ENCODE peak calls at places on chromosomes 7 and 10, in four cellular contexts. One of them, this sample, is unnamed.

GRCh38 chr7:151011097-151011409 is 13.2 kb downstream of the ATG9B start:
- DNase-seq in GM12878: no peak
- DNase-seq in A549: no peak
- DNase-seq in HepG2: no peak
- DNase-seq in this sample: no peak

GRCh38 chr10:114068054-114068707 is 24.5 kb downstream of the ADRB1 start:
- DNase-seq in GM12878: no peak
- DNase-seq in A549: no peak
- DNase-seq in HepG2: no peak
- DNase-seq in this sample: no peak

GRCh38 chr7:114317450-114318098 is 97.0 kb upstream of the FOXP2 start:
- DNase-seq in GM12878: no peak
- DNase-seq in A549: no peak
- DNase-seq in HepG2: no peak
- DNase-seq in this sample: no peak

GRCh38 chr10:8453587-8453986 is 399.1 kb downstream of the GATA3 start:
- DNase-seq in GM12878: no peak
- DNase-seq in A549: no peak
- DNase-seq in HepG2: no peak
- DNase-seq in this sample: no peak

GRCh38 chr10:124589491-124590006 is 127.9 kb downstream of the LHPP start:
- DNase-seq in GM12878: no peak
- DNase-seq in A549: no peak
- DNase-seq in HepG2: peak
- DNase-seq in this sample: peak

GRCh38 chr10:116470768-116471415 is 43.2 kb downstream of the PNLIPRP3 start:
- DNase-seq in GM12878: no peak
- DNase-seq in A549: peak
- DNase-seq in HepG2: peak
- DNase-seq in this sample: peak

GRCh38 chr10:112810651-112811215 is 139.3 kb upstream of the TCF7L2 start:
- DNase-seq in GM12878: no peak
- DNase-seq in A549: no peak
- DNase-seq in HepG2: no peak
- DNase-seq in this sample: no peak

GRCh38 chr7:94080551-94080950 is 76.4 kb upstream of the BET1 start:
- DNase-seq in GM12878: no peak
- DNase-seq in A549: no peak
- DNase-seq in HepG2: no peak
- DNase-seq in this sample: no peak

GRCh38 chr10:71740069-71740468 is 20.5 kb upstream of the C10orf105 start:
- DNase-seq in GM12878: no peak
- DNase-seq in A549: no peak
- DNase-seq in HepG2: no peak
- DNase-seq in this sample: no peak

GRCh38 chr7:83337050-83337449 is 174.4 kb upstream of the PCLO start:
- DNase-seq in GM12878: no peak
- DNase-seq in A549: no peak
- DNase-seq in HepG2: no peak
- DNase-seq in this sample: no peak

GRCh38 chr10:110865184-110865803 is 6.4 kb upstream of the PDCD4 start:
- DNase-seq in GM12878: no peak
- DNase-seq in A549: no peak
- DNase-seq in HepG2: no peak
- DNase-seq in this sample: no peak

GRCh38 chr10:128050117-128050516 is 76.1 kb downstream of the MKI67 start:
- DNase-seq in GM12878: no peak
- DNase-seq in A549: no peak
- DNase-seq in HepG2: no peak
- DNase-seq in this sample: no peak

GRCh38 chr7:2069472-2069860 is 163.3 kb downstream of the MAD1L1 start:
- DNase-seq in GM12878: no peak
- DNase-seq in A549: no peak
- DNase-seq in HepG2: no peak
- DNase-seq in this sample: no peak

GRCh38 chr10:54469587-54470323 is 331.3 kb downstream of the PCDH15 start:
- DNase-seq in GM12878: no peak
- DNase-seq in A549: no peak
- DNase-seq in HepG2: no peak
- DNase-seq in this sample: no peak

GRCh38 chr7:75740846-75741497 is 2.2 kb upstream of the HIP1 start:
- DNase-seq in GM12878: peak
- DNase-seq in A549: no peak
- DNase-seq in HepG2: peak
- DNase-seq in this sample: no peak

GRCh38 chr10:119301397-119301796 is 94.0 kb downstream of the GRK5 start:
- DNase-seq in GM12878: no peak
- DNase-seq in A549: no peak
- DNase-seq in HepG2: no peak
- DNase-seq in this sample: no peak

DNA sequence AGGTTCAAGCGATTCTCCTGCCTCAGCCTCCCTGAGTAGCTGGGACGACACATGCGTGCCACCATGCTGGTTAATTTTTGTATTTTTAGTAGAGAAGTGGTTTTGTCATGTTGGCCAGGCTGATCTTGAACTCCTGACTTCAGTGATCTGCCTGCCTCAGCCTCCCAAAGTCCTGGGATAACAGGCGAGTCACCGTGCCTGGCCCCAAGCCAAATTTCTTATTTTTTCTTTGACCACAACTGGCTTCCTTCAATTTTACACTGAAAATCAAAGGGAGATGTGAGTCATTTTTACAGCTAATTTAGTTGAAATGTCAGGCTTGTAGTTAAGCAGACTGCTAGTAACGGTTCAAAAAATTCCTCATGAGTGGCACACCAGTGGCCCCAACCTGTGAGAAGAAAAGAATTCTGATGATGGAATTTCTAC is 7.8 kb downstream of the RNF216 start:
- DNase-seq in GM12878: no peak
- DNase-seq in A549: no peak
- DNase-seq in HepG2: peak
- DNase-seq in this sample: peak
- TF ChIP-seq POLR2AphosphoS2 in GM12878: no peak
- TF ChIP-seq POLR2AphosphoS2 in A549: no peak
- TF ChIP-seq POLR2AphosphoS2 in HepG2: no peak
- TF ChIP-seq POLR2AphosphoS2 in this sample: no peak

DNA sequence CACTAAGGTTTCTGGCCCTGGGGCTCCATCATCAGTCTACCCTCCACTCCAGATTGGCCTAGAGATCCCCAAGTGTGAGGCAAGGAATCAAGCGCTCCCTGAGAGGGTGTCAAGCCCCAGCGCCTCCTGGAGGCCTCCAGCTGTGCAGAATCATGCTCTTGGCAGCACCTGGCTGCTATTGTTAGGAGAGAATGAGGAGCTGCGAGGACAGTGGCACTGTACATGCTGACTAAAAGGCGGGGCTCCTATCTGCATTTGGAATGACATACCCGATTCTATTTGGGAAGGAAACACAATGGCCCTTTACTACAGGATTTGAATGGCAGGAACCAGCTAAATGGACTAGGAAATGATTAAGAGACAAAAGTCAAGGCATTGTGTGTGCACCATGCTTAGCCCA is 106.2 kb downstream of the KBTBD2 start:
- DNase-seq in GM12878: no peak
- DNase-seq in A549: no peak
- DNase-seq in HepG2: no peak
- DNase-seq in this sample: no peak
- TF ChIP-seq POLR2AphosphoS2 in GM12878: no peak
- TF ChIP-seq POLR2AphosphoS2 in A549: no peak
- TF ChIP-seq POLR2AphosphoS2 in HepG2: no peak
- TF ChIP-seq POLR2AphosphoS2 in this sample: no peak

DNA sequence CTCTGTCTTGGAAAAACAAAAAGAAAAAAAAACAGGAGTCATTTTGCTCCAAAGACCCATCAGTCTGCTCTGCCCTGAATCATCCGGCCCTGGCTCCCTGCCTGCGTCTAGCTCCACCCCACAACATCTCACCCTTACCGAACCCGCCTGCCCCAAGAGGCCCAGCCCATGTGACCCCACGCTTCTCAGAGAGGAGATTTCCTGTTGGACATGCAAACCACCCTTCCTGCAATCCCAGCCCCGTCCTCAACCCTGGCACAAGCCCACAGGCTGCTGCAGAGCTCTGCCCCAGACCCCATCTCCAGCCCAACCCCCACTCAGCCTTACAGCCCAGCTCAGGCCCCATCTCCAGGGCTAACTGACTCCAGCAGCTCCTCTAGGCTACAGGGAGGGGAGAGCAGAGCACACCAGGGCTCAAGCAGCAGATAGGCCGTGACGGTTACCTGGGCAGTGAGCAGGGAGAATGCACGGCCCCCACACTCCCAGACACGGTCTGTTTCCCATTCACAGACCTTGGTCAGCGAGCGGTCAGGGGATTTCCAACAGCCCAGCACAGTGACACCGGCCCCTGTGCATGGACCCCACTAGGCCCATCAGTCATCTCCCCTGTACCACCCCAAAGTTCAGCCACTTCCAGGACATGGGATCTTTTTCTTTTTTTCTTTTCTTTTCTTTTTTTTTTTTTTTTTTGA is 69.9 kb upstream of the GTF2I start:
- DNase-seq in GM12878: peak
- DNase-seq in A549: peak
- DNase-seq in HepG2: no peak
- DNase-seq in this sample: peak
- TF ChIP-seq POLR2AphosphoS2 in GM12878: no peak
- TF ChIP-seq POLR2AphosphoS2 in A549: no peak
- TF ChIP-seq POLR2AphosphoS2 in HepG2: no peak
- TF ChIP-seq POLR2AphosphoS2 in this sample: no peak

GRCh38 chr10:6047326-6047611 is 14.9 kb downstream of the IL2RA start:
- DNase-seq in GM12878: no peak
- DNase-seq in A549: no peak
- DNase-seq in HepG2: no peak
- DNase-seq in this sample: no peak

GRCh38 chr10:6048281-6049030 is 13.7 kb downstream of the IL2RA start:
- DNase-seq in GM12878: no peak
- DNase-seq in A549: no peak
- DNase-seq in HepG2: no peak
- DNase-seq in this sample: no peak

GRCh38 chr10:6046458-6047325 is 15.5 kb downstream of the IL2RA start:
- DNase-seq in GM12878: no peak
- DNase-seq in A549: no peak
- DNase-seq in HepG2: no peak
- DNase-seq in this sample: no peak

GRCh38 chr10:6049031-6049400 is 13.2 kb downstream of the IL2RA start:
- DNase-seq in GM12878: no peak
- DNase-seq in A549: no peak
- DNase-seq in HepG2: no peak
- DNase-seq in this sample: no peak

GRCh38 chr10:6047847-6048246 is 14.3 kb downstream of the IL2RA start:
- DNase-seq in GM12878: no peak
- DNase-seq in A549: no peak
- DNase-seq in HepG2: no peak
- DNase-seq in this sample: no peak
- TF ChIP-seq POLR2AphosphoS2 in GM12878: no peak
- TF ChIP-seq POLR2AphosphoS2 in A549: no peak
- TF ChIP-seq POLR2AphosphoS2 in HepG2: no peak
- TF ChIP-seq POLR2AphosphoS2 in this sample: no peak

GRCh38 chr7:155298834-155299538 is 1.3 kb downstream of the INSIG1 start:
- DNase-seq in GM12878: peak
- DNase-seq in A549: peak
- DNase-seq in HepG2: no peak
- DNase-seq in this sample: peak

GRCh38 chr7:155297517-155298287 is at the start of gene INSIG1:
- DNase-seq in GM12878: peak
- DNase-seq in A549: peak
- DNase-seq in HepG2: no peak
- DNase-seq in this sample: peak

GRCh38 chr7:155296788-155297516 is 726 bp upstream of the INSIG1 start:
- DNase-seq in GM12878: no peak
- DNase-seq in A549: peak
- DNase-seq in HepG2: no peak
- DNase-seq in this sample: peak

GRCh38 chr7:155299539-155300202 is 2.0 kb downstream of the INSIG1 start:
- DNase-seq in GM12878: no peak
- DNase-seq in A549: no peak
- DNase-seq in HepG2: no peak
- DNase-seq in this sample: peak

DNA sequence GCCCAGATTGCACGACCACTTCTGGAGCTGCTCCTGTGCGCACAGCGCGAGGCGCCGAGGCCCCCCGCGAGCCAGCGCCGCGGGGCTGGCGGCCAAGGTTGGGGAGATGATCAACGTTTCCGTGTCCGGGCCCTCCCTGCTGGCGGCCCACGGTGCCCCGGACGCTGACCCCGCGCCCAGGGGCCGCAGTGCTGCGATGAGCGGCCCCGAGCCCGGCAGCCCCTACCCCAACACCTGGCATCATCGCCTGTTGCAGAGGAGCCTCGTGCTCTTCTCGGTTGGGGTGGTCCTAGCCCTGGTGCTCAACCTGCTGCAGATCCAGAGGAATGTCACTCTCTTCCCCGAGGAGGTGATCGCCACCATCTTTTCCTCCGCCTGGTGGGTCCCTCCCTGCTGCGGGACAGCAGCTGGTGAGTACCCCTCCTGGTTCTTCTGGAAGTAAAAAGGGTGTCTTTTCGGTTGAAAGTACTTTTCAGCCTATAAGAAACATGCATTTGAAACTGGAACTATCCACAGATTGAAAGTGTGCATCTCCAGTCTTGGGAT is 683 bp downstream of the INSIG1 start:
- DNase-seq in GM12878: no peak
- DNase-seq in A549: no peak
- DNase-seq in HepG2: no peak
- DNase-seq in this sample: no peak
- TF ChIP-seq POLR2AphosphoS2 in GM12878: no peak
- TF ChIP-seq POLR2AphosphoS2 in A549: no peak
- TF ChIP-seq POLR2AphosphoS2 in HepG2: no peak
- TF ChIP-seq POLR2AphosphoS2 in this sample: peak

DNA sequence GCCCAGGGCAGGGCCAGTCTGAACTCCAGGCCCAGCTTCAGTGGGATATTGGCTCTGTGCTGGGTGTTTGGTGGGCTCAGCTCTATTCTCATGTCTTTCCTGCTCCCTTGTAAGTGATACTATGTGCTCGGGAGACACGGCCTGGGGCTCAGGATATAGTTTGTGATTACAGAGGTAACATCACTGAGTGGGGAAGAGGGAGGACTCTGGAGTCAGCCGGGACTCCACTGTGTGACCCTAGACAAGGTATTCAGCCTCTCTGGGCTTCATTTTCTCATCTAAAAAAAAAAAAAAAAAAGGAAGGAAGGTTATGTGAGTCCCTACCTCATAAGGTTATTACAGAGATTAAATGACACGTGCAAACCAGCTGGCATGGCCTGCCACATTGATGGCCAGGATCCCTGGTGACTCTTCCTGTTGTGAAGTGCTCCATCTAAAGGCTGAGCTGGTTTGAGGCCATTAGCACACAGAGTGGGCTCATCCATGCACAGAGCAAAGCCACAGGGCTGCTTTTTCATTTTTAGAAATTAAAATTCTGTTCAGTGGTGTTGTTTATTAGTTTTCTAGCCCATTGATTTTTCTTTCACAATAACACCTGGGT is 15.7 kb downstream of the SLC13A4 start:
- DNase-seq in GM12878: no peak
- DNase-seq in A549: no peak
- DNase-seq in HepG2: no peak
- DNase-seq in this sample: no peak
- TF ChIP-seq POLR2AphosphoS2 in GM12878: no peak
- TF ChIP-seq POLR2AphosphoS2 in A549: no peak
- TF ChIP-seq POLR2AphosphoS2 in HepG2: no peak
- TF ChIP-seq POLR2AphosphoS2 in this sample: no peak

This sample was measured in K562.